ENCODE peak calls at places on chromosomes 4 and X, in five cellular contexts. F, W, J, R and E are unnamed samples.
A peak's percentile ranks its signal among the peaks of the same experiment; 100 is the strongest.

GRCh38 chr4:74073358-74073757 is 25.6 kb downstream of the CXCL2 start:
- DNase-seq in F (no peak), W (no peak), J (no peak), R (no peak), E (no peak)

GRCh38 chrX:79081895-79082512 is 62.5 kb upstream of the GPR174 start:
- DNase-seq in F (no peak), W (no peak), J (no peak), R (no peak), E (no peak)

GRCh38 chr4:6561173-6561516 is 13.8 kb upstream of the MAN2B2 start:
- DNase-seq in F (no peak), W (no peak), J (no peak), R (no peak), E (no peak)

GRCh38 chrX:46904626-46905025 is 7.6 kb upstream of the JADE3 start:
- DNase-seq in F (no peak), W (no peak), J (no peak), R (no peak), E (no peak)

GRCh38 chr4:8101213-8101781 is 57.3 kb downstream of the ABLIM2 start:
- DNase-seq in F (peak; percentile 44), W (peak; percentile 67), J (no peak), R (no peak), E (peak; percentile 72)

GRCh38 chr4:174389439-174389838 is 105.7 kb downstream of the CEP44 start:
- DNase-seq in F (no peak), W (no peak), J (no peak), R (no peak), E (no peak)

GRCh38 chr4:8709729-8710360 is 117.3 kb downstream of the CPZ start:
- DNase-seq in F (peak; percentile 54), W (peak; percentile 6), J (peak; percentile 44), R (no peak), E (peak; percentile 8)

GRCh38 chr4:109559625-109559982 is 442 bp upstream of the MCUB start:
- DNase-seq in F (no peak), W (peak; percentile 38), J (peak; percentile 62), R (no peak), E (peak; percentile 48)

GRCh38 chr4:7043521-7044414 is 596 bp downstream of the TADA2B start:
- DNase-seq in F (peak; percentile 77), W (peak; percentile 50), J (peak; percentile 80), R (no peak), E (peak; percentile 74)

GRCh38 chrX:153903238-153903980 is 1.1 kb upstream of the AVPR2 start:
- DNase-seq in F (no peak), W (no peak), J (peak; percentile 53), R (no peak), E (no peak)

GRCh38 chrX:13764765-13765164 is 30.2 kb downstream of the OFD1 start:
- DNase-seq in F (peak; percentile 56), W (no peak), J (no peak), R (no peak), E (no peak)

GRCh38 chr4:129358571-129358970 is 262.6 kb downstream of the C4orf33 start:
- DNase-seq in F (no peak), W (no peak), J (no peak), R (no peak), E (no peak)

GRCh38 chr4:140612356-140612755 is 43.6 kb upstream of the UCP1 start:
- DNase-seq in F (no peak), W (no peak), J (no peak), R (no peak), E (no peak)

GRCh38 chr4:1219553-1219950 is 29.4 kb downstream of the CTBP1 start:
- DNase-seq in F (no peak), W (no peak), J (no peak), R (no peak), E (no peak)

GRCh38 chrX:56728752-56729151 is 291 bp upstream of the NBDY start:
- DNase-seq in F (no peak), W (no peak), J (no peak), R (no peak), E (no peak)

GRCh38 chrX:150547511-150548115 is 20.8 kb upstream of the MTM1 start:
- DNase-seq in F (peak; percentile 84), W (peak; percentile 70), J (peak; percentile 81), R (no peak), E (peak; percentile 82)

GRCh38 chr4:48629458-48629857 is 139.4 kb downstream of the ZAR1 start:
- DNase-seq in F (no peak), W (no peak), J (no peak), R (no peak), E (no peak)

GRCh38 chr4:8029689-8030088 is 90.0 kb upstream of the AFAP1 start:
- DNase-seq in F (no peak), W (no peak), J (no peak), R (no peak), E (no peak)

GRCh38 chrX:42818151-42818921 is 40.4 kb upstream of the PPP1R2C start:
- DNase-seq in F (no peak), W (no peak), J (no peak), R (no peak), E (no peak)

GRCh38 chrX:19291086-19291485 is 52.6 kb upstream of the PDHA1 start:
- DNase-seq in F (no peak), W (no peak), J (no peak), R (no peak), E (no peak)

GRCh38 chrX:111284615-111285294 is 14.5 kb upstream of the CAPN6 start:
- DNase-seq in F (no peak), W (no peak), J (no peak), R (no peak), E (no peak)

GRCh38 chrX:31228909-31229308 is 157.1 kb upstream of the FTHL17 start:
- DNase-seq in F (no peak), W (no peak), J (no peak), R (no peak), E (no peak)

GRCh38 chr4:153067376-153067775 is 131.3 kb downstream of the FHDC1 start:
- DNase-seq in F (no peak), W (no peak), J (no peak), R (no peak), E (no peak)

GRCh38 chr4:76803522-76803921 is 94.4 kb downstream of the SOWAHB start:
- DNase-seq in F (no peak), W (peak; percentile 64), J (no peak), R (peak; percentile 41), E (no peak)

GRCh38 chr4:146330392-146330791 is 116.1 kb downstream of the REELD1 start:
- DNase-seq in F (no peak), W (no peak), J (no peak), R (no peak), E (no peak)

GRCh38 chr4:186725422-186726149 is 1.9 kb upstream of the FAT1 start:
- DNase-seq in F (peak; percentile 84), W (peak; percentile 72), J (peak; percentile 91), R (peak; percentile 70), E (peak; percentile 76)

GRCh38 chr4:150852237-150852636 is 162.8 kb downstream of the LRBA start:
- DNase-seq in F (no peak), W (no peak), J (no peak), R (no peak), E (no peak)

GRCh38 chr4:61619528-61619927 is 419.4 kb downstream of the ADGRL3 start:
- DNase-seq in F (no peak), W (no peak), J (no peak), R (no peak), E (no peak)
- TF ChIP-seq CTCF in F (no peak), W (no peak), J (no peak), R (no peak), E (no peak)

GRCh38 chr4:33255507-33255906 is 2535.3 kb downstream of the PCDH7 start:
- DNase-seq in F (no peak), W (no peak), J (no peak), R (no peak), E (no peak)
- H3K27ac ChIP-seq in F (no peak overlapping the region), W (no peak overlapping the region), J (no peak overlapping the region), R (no peak overlapping the region), E (no peak overlapping the region)

DNA sequence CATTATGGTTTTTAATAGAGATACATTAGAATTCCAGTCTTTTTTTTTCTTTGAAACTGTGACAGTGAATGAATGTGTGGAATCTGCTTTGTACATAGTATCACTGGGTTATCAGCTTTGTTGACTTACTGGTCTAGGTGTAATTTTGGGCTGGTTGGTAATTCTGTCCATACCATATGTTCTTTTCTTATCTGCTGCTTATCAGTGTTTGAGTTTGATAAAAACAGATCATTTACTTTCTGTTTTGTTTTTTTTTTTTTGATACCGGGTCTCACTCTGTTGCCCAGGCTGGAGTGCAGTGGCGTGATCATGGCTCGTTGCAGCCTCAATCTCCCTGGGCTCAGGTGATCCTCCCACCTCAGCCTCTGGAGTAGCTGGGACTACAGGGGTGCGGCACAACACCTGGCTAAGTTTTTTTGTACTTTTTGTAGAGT is 12.4 kb downstream of the WWC2 start:
- DNase-seq in F (no peak), W (no peak), J (no peak), R (no peak), E (no peak)
- H3K4me3 ChIP-seq in F (no peak overlapping the region), W (no peak overlapping the region), J (no peak overlapping the region), R (no peak overlapping the region), E (no peak overlapping the region)

GRCh38 chrX:41480508-41481260 is 33.5 kb downstream of the NYX start:
- DNase-seq in F (no peak), W (no peak), J (no peak), R (no peak), E (peak; percentile 51)

GRCh38 chrX:41475611-41476241 is 28.6 kb downstream of the NYX start:
- DNase-seq in F (no peak), W (no peak), J (no peak), R (no peak), E (no peak)

GRCh38 chrX:41478397-41478911 is 31.3 kb downstream of the NYX start:
- DNase-seq in F (no peak), W (no peak), J (no peak), R (no peak), E (no peak)

GRCh38 chrX:41482153-41482850 is 35.2 kb downstream of the NYX start:
- DNase-seq in F (no peak), W (no peak), J (no peak), R (no peak), E (no peak)

DNA sequence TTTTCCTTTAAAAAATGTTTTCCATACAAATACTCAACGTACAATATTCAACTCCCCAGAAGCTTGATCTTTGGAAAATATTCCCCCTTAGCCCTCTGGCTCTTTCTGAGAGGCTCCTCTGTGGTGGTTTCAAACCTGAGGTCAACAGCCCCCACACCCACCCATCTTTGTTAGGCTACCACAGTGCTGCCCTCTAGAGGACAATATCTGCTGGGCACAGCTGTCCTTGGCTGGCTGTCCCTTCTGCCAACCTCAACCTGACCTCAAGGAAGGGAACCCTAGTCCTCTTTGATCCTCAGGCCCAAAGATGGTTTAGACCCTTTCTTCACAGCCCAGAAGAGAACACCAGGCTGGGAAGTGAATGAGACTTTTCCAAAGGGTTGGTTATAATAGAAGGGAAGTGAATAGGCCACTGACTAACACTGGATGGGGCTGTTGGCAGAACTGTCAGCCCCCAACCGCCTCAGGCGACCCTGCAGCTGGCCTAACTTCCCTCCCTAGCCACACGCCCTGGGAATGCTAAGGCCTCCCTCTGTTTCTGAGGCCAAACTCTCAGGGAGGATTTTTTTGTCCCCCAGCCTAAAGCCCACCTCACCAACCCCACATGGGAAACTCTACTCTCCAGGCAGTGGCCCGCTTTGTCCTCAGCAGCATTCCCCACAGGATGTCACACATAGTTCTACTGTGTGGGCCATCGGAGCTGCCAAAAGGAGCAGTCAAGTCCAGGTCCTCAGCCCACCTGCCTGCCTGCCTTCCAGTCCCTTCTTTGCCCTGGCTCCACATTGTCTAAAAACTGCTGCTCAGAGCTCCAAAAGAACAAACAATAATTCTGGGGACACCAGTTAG is 34.3 kb downstream of the NYX start:
- DNase-seq in F (no peak), W (no peak), J (no peak), R (no peak), E (no peak)
- TF ChIP-seq CTCF in F (no peak), W (no peak), J (no peak), R (peak; percentile 28), E (peak; percentile 29)

GRCh38 chr4:147481577-147482109 is 746 bp downstream of the EDNRA start:
- DNase-seq in F (no peak), W (peak; percentile 20), J (no peak), R (no peak), E (no peak)
- H3K27ac ChIP-seq in F (peak overlapping the region; percentile 74), W (peak overlapping the region; percentile 89), J (no peak overlapping the region), R (no peak overlapping the region), E (peak overlapping the region; percentile 75)